ENCODE peak calls at places on chromosomes 12 and 14, in five cellular contexts. One of them, this sample, is unnamed.

GRCh38 chr14:90091393-90091792 is 29.6 kb downstream of the KCNK13 start:
- DNase-seq in SK-N-SH: peak
- DNase-seq in HepG2: no peak
- DNase-seq in GM12878: no peak
- DNase-seq in K562: no peak
- DNase-seq in this sample: no peak

GRCh38 chr14:66483322-66483721 is 2.8 kb upstream of the CCDC196 start:
- DNase-seq in HepG2: no peak
- DNase-seq in GM12878: no peak
- DNase-seq in K562: no peak
- DNase-seq in SK-N-SH: no peak
- DNase-seq in this sample: no peak

GRCh38 chr14:103555559-103556337 is 6.7 kb downstream of the BAG5 start:
- DNase-seq in HepG2: no peak
- DNase-seq in SK-N-SH: no peak
- DNase-seq in K562: no peak
- DNase-seq in GM12878: no peak
- DNase-seq in this sample: no peak

GRCh38 chr12:15590180-15590826 is 198.9 kb downstream of the EPS8 start:
- DNase-seq in GM12878: peak
- DNase-seq in HepG2: peak
- DNase-seq in K562: peak
- DNase-seq in SK-N-SH: peak
- DNase-seq in this sample: peak

GRCh38 chr12:115451151-115451784 is 767.3 kb upstream of the TBX3 start:
- DNase-seq in GM12878: no peak
- DNase-seq in K562: no peak
- DNase-seq in SK-N-SH: peak
- DNase-seq in HepG2: no peak
- DNase-seq in this sample: no peak

GRCh38 chr14:35747379-35747778 is 61.7 kb downstream of the RALGAPA1 start:
- DNase-seq in SK-N-SH: no peak
- DNase-seq in GM12878: no peak
- DNase-seq in HepG2: peak
- DNase-seq in K562: no peak
- DNase-seq in this sample: no peak

GRCh38 chr12:51033048-51033447 is 6.9 kb upstream of the SLC11A2 start:
- DNase-seq in K562: peak
- DNase-seq in GM12878: no peak
- DNase-seq in SK-N-SH: no peak
- DNase-seq in HepG2: no peak
- DNase-seq in this sample: no peak

GRCh38 chr14:63852271-63852816 is 460 bp upstream of the SYNE2 start:
- DNase-seq in GM12878: no peak
- DNase-seq in SK-N-SH: peak
- DNase-seq in K562: no peak
- DNase-seq in HepG2: no peak
- DNase-seq in this sample: no peak

GRCh38 chr12:49091056-49091835 is 3.4 kb downstream of the DHH start:
- DNase-seq in GM12878: no peak
- DNase-seq in HepG2: no peak
- DNase-seq in K562: no peak
- DNase-seq in SK-N-SH: no peak
- DNase-seq in this sample: no peak

DNA sequence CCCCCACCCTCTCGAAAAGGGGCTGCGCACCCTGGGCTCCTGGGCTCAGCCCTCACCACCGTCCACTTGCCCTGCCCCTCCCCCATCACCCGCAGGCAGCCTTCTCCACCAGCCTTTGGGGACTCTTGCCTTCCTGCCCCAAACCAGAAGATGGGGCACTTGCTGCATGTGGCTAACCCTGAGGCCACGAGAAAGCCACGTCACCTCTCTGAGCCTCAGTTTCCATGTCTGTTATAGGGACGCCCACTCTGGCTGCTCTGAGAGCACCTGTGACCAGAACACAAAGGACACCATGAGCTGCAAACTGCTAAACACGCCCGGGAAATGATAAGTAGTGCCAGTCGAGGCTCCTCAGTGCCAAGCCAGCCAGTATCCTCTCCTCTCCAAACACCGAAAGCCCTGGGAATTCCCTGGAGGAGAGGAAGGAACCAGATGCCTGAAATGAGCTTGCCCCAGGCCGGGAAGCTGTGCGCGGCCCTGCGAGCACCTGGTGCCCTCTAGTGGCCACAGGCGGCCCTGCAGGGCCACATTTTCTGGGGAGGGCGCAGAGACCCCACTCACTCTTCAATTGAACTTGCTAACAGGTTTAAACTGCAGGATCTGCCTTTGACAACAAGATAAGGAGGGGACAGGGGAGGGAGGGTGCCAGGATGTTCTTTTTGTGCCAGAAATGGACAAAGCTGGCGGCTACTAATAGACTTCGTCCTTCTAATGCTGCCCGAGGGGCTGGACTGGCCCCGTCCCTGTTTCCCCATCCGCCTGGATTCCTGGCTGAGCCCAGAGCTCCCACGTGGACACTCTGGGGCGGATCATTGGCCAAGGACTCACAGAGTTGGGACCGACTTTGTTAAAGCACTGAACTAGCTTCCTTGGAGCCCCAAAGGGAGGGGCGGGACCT is 10.2 kb upstream of the SERPINA9 start:
- DNase-seq in K562: peak
- DNase-seq in GM12878: no peak
- DNase-seq in SK-N-SH: peak
- DNase-seq in HepG2: peak
- DNase-seq in this sample: peak
- TF ChIP-seq GABPA in K562: no peak
- TF ChIP-seq GABPA in GM12878: no peak
- TF ChIP-seq GABPA in SK-N-SH: no peak
- TF ChIP-seq GABPA in HepG2: no peak
- TF ChIP-seq GABPA in this sample: no peak

GRCh38 chr12:91772411-91772810 is 373.2 kb downstream of the BTG1 start:
- DNase-seq in K562: no peak
- DNase-seq in HepG2: no peak
- DNase-seq in SK-N-SH: no peak
- DNase-seq in GM12878: no peak
- DNase-seq in this sample: no peak

GRCh38 chr12:91767237-91767636 is 378.4 kb downstream of the BTG1 start:
- DNase-seq in SK-N-SH: no peak
- DNase-seq in HepG2: no peak
- DNase-seq in K562: no peak
- DNase-seq in GM12878: no peak
- DNase-seq in this sample: no peak

GRCh38 chr12:91766454-91766853 is 379.2 kb downstream of the BTG1 start:
- DNase-seq in SK-N-SH: no peak
- DNase-seq in HepG2: no peak
- DNase-seq in K562: no peak
- DNase-seq in GM12878: no peak
- DNase-seq in this sample: no peak

GRCh38 chr12:91774471-91774921 is 371.1 kb downstream of the BTG1 start:
- DNase-seq in K562: no peak
- DNase-seq in HepG2: no peak
- DNase-seq in GM12878: no peak
- DNase-seq in SK-N-SH: no peak
- DNase-seq in this sample: no peak

GRCh38 chr12:91769736-91770135 is 375.9 kb downstream of the BTG1 start:
- DNase-seq in GM12878: no peak
- DNase-seq in HepG2: no peak
- DNase-seq in SK-N-SH: no peak
- DNase-seq in K562: no peak
- DNase-seq in this sample: no peak
- H3K9ac ChIP-seq in GM12878: no peak
- H3K9ac ChIP-seq in HepG2: no peak
- H3K9ac ChIP-seq in SK-N-SH: no peak
- H3K9ac ChIP-seq in K562: no peak
- H3K9ac ChIP-seq in this sample: no peak

DNA sequence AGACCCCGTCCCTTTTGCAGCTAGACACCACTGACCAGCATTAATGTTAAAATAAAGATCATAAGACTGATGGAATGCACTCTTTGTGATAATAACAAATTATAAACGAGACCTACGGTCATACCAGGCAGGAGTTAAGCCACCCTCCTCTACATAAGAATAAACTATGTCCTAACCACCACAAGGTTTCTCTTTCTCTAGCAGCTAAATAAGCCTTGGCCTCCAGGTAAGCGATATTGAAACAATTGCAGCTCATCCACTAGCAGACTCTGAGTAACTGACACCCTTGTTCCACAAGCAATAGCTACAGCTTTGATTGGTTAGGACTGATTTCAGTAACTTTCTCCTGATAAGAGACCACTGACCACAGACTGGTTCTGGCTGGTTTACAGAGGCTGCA is 144.2 kb upstream of the CCDC198 start:
- DNase-seq in GM12878: no peak
- DNase-seq in SK-N-SH: no peak
- DNase-seq in HepG2: no peak
- DNase-seq in K562: no peak
- DNase-seq in this sample: no peak
- H3K4me3 ChIP-seq in GM12878: no peak
- H3K4me3 ChIP-seq in SK-N-SH: no peak
- H3K4me3 ChIP-seq in HepG2: no peak
- H3K4me3 ChIP-seq in K562: no peak
- H3K4me3 ChIP-seq in this sample: no peak

DNA sequence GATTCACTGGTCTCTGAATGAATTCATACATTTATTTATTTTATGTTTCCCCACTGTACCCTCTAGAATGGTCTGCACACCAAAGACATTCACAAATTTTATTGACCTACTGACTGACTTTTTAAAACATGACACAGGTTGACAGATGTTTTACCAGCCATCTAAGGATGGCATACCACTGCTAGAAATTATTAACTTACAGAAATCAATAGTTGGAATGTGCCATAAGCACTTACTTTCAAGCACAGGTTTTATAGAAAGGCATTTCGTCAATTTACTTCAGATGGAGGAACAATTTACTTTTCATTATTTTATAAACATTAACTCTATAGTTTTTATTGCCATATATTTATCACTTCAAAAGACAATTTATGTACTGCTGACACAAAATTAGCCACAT is 448.7 kb upstream of the FBXO33 start:
- DNase-seq in SK-N-SH: no peak
- DNase-seq in K562: no peak
- DNase-seq in GM12878: no peak
- DNase-seq in HepG2: no peak
- DNase-seq in this sample: no peak
- TF ChIP-seq GABPA in SK-N-SH: no peak
- TF ChIP-seq GABPA in K562: no peak
- TF ChIP-seq GABPA in GM12878: no peak
- TF ChIP-seq GABPA in HepG2: no peak
- TF ChIP-seq GABPA in this sample: no peak

GRCh38 chr14:26841920-26842741 is 244.3 kb upstream of the NOVA1 start:
- DNase-seq in HepG2: peak
- DNase-seq in SK-N-SH: no peak
- DNase-seq in GM12878: no peak
- DNase-seq in K562: no peak
- DNase-seq in this sample: no peak
- H3K9ac ChIP-seq in HepG2: no peak
- H3K9ac ChIP-seq in SK-N-SH: no peak
- H3K9ac ChIP-seq in GM12878: no peak
- H3K9ac ChIP-seq in K562: no peak
- H3K9ac ChIP-seq in this sample: no peak

This sample was measured in H1.